ENCODE peak calls at places on chromosomes 4 and X, in nine cellular contexts. One of them, this sample, is unnamed.
A peak's percentile ranks its signal among the peaks of the same experiment; 100 is the strongest.

GRCh38 chrX:130444641-130445336 is 43.0 kb downstream of the RBMX2 start:
- DNase-seq in OCI-LY7: no peak
- DNase-seq in psoas muscle: no peak
- DNase-seq in HepG2: no peak
- DNase-seq in mucosa of descending colon: no peak
- DNase-seq in activated CD8-positive, alpha-beta T cell treated with anti-CD3 and anti-CD28 coated beads for 36 hours: no peak
- DNase-seq in coronary artery: no peak
- DNase-seq in foreskin keratinocyte: no peak
- DNase-seq in Calu3: no peak
- DNase-seq in this sample: no peak

GRCh38 chr4:10164877-10165283 is 48.3 kb upstream of the WDR1 start:
- DNase-seq in OCI-LY7: no peak
- DNase-seq in psoas muscle: peak; percentile 19
- DNase-seq in HepG2: peak; percentile 14
- DNase-seq in mucosa of descending colon: peak; percentile 61
- DNase-seq in activated CD8-positive, alpha-beta T cell treated with anti-CD3 and anti-CD28 coated beads for 36 hours: peak; percentile 42
- DNase-seq in coronary artery: no peak
- DNase-seq in foreskin keratinocyte: no peak
- DNase-seq in Calu3: peak; percentile 24
- DNase-seq in this sample: peak; percentile 66

GRCh38 chrX:120309873-120310730 is 1.2 kb downstream of the TMEM255A start:
- DNase-seq in OCI-LY7: no peak
- DNase-seq in psoas muscle: no peak
- DNase-seq in HepG2: no peak
- DNase-seq in mucosa of descending colon: no peak
- DNase-seq in activated CD8-positive, alpha-beta T cell treated with anti-CD3 and anti-CD28 coated beads for 36 hours: peak; percentile 29
- DNase-seq in coronary artery: no peak
- DNase-seq in foreskin keratinocyte: peak; percentile 33
- DNase-seq in Calu3: peak; percentile 2
- DNase-seq in this sample: peak; percentile 12

GRCh38 chr4:82421796-82422560 is 8.3 kb downstream of the HNRNPDL start:
- DNase-seq in OCI-LY7: no peak
- DNase-seq in psoas muscle: no peak
- DNase-seq in HepG2: no peak
- DNase-seq in mucosa of descending colon: no peak
- DNase-seq in activated CD8-positive, alpha-beta T cell treated with anti-CD3 and anti-CD28 coated beads for 36 hours: peak; percentile 21
- DNase-seq in coronary artery: no peak
- DNase-seq in foreskin keratinocyte: no peak
- DNase-seq in Calu3: no peak
- DNase-seq in this sample: no peak

GRCh38 chrX:84064814-84065213 is 123.2 kb downstream of the RPS6KA6 start:
- DNase-seq in OCI-LY7: no peak
- DNase-seq in psoas muscle: no peak
- DNase-seq in HepG2: no peak
- DNase-seq in mucosa of descending colon: no peak
- DNase-seq in activated CD8-positive, alpha-beta T cell treated with anti-CD3 and anti-CD28 coated beads for 36 hours: no peak
- DNase-seq in coronary artery: no peak
- DNase-seq in foreskin keratinocyte: no peak
- DNase-seq in Calu3: no peak
- DNase-seq in this sample: no peak

GRCh38 chrX:153469811-153470410 is 465 bp downstream of the HAUS7 start:
- DNase-seq in OCI-LY7: peak; percentile 49
- DNase-seq in psoas muscle: peak; percentile 38
- DNase-seq in HepG2: no peak
- DNase-seq in mucosa of descending colon: peak; percentile 15
- DNase-seq in activated CD8-positive, alpha-beta T cell treated with anti-CD3 and anti-CD28 coated beads for 36 hours: peak; percentile 48
- DNase-seq in coronary artery: no peak
- DNase-seq in foreskin keratinocyte: peak; percentile 28
- DNase-seq in Calu3: peak; percentile 36
- DNase-seq in this sample: peak; percentile 40

GRCh38 chrX:66638591-66639500 is at the start of gene EDA2R:
- DNase-seq in OCI-LY7: peak; percentile 81
- DNase-seq in psoas muscle: no peak
- DNase-seq in HepG2: peak; percentile 85
- DNase-seq in mucosa of descending colon: peak; percentile 37
- DNase-seq in activated CD8-positive, alpha-beta T cell treated with anti-CD3 and anti-CD28 coated beads for 36 hours: peak; percentile 51
- DNase-seq in coronary artery: no peak
- DNase-seq in foreskin keratinocyte: peak; percentile 87
- DNase-seq in Calu3: no peak
- DNase-seq in this sample: peak; percentile 30

GRCh38 chr4:13912436-13912835 is 284.9 kb upstream of the BOD1L1 start:
- DNase-seq in OCI-LY7: no peak
- DNase-seq in psoas muscle: no peak
- DNase-seq in HepG2: no peak
- DNase-seq in mucosa of descending colon: no peak
- DNase-seq in activated CD8-positive, alpha-beta T cell treated with anti-CD3 and anti-CD28 coated beads for 36 hours: no peak
- DNase-seq in coronary artery: no peak
- DNase-seq in foreskin keratinocyte: no peak
- DNase-seq in Calu3: no peak
- DNase-seq in this sample: no peak

GRCh38 chrX:17769701-17770269 is 32.5 kb downstream of the SCML1 start:
- DNase-seq in OCI-LY7: no peak
- DNase-seq in psoas muscle: no peak
- DNase-seq in HepG2: no peak
- DNase-seq in mucosa of descending colon: no peak
- DNase-seq in activated CD8-positive, alpha-beta T cell treated with anti-CD3 and anti-CD28 coated beads for 36 hours: peak; percentile 14
- DNase-seq in coronary artery: no peak
- DNase-seq in foreskin keratinocyte: no peak
- DNase-seq in Calu3: no peak
- DNase-seq in this sample: no peak

GRCh38 chrX:88903989-88904718 is 157.1 kb downstream of the CPXCR1 start:
- DNase-seq in OCI-LY7: no peak
- DNase-seq in psoas muscle: no peak
- DNase-seq in HepG2: no peak
- DNase-seq in mucosa of descending colon: no peak
- DNase-seq in activated CD8-positive, alpha-beta T cell treated with anti-CD3 and anti-CD28 coated beads for 36 hours: peak; percentile 3
- DNase-seq in coronary artery: no peak
- DNase-seq in foreskin keratinocyte: no peak
- DNase-seq in Calu3: no peak
- DNase-seq in this sample: no peak

GRCh38 chr4:88537725-88538124 is 14.1 kb upstream of the PYURF start:
- DNase-seq in OCI-LY7: no peak
- DNase-seq in psoas muscle: no peak
- DNase-seq in HepG2: no peak
- DNase-seq in mucosa of descending colon: no peak
- DNase-seq in activated CD8-positive, alpha-beta T cell treated with anti-CD3 and anti-CD28 coated beads for 36 hours: no peak
- DNase-seq in coronary artery: no peak
- DNase-seq in foreskin keratinocyte: no peak
- DNase-seq in Calu3: no peak
- DNase-seq in this sample: no peak

GRCh38 chrX:16444353-16444752 is 205.6 kb upstream of the S100G start:
- DNase-seq in OCI-LY7: no peak
- DNase-seq in psoas muscle: peak; percentile 20
- DNase-seq in HepG2: no peak
- DNase-seq in mucosa of descending colon: no peak
- DNase-seq in activated CD8-positive, alpha-beta T cell treated with anti-CD3 and anti-CD28 coated beads for 36 hours: no peak
- DNase-seq in coronary artery: no peak
- DNase-seq in foreskin keratinocyte: no peak
- DNase-seq in Calu3: no peak
- DNase-seq in this sample: no peak

GRCh38 chrX:24257011-24257410 is 56.9 kb downstream of the SUPT20HL2 start:
- DNase-seq in OCI-LY7: no peak
- DNase-seq in psoas muscle: no peak
- DNase-seq in HepG2: no peak
- DNase-seq in mucosa of descending colon: no peak
- DNase-seq in activated CD8-positive, alpha-beta T cell treated with anti-CD3 and anti-CD28 coated beads for 36 hours: no peak
- DNase-seq in coronary artery: no peak
- DNase-seq in foreskin keratinocyte: no peak
- DNase-seq in Calu3: no peak
- DNase-seq in this sample: no peak

GRCh38 chrX:46698691-46699090 is 60.2 kb downstream of the SLC9A7 start:
- DNase-seq in OCI-LY7: no peak
- DNase-seq in psoas muscle: no peak
- DNase-seq in HepG2: no peak
- DNase-seq in mucosa of descending colon: no peak
- DNase-seq in activated CD8-positive, alpha-beta T cell treated with anti-CD3 and anti-CD28 coated beads for 36 hours: no peak
- DNase-seq in coronary artery: no peak
- DNase-seq in foreskin keratinocyte: no peak
- DNase-seq in Calu3: no peak
- DNase-seq in this sample: no peak

GRCh38 chrX:14676431-14676830 is 147.1 kb downstream of the GLRA2 start:
- DNase-seq in OCI-LY7: no peak
- DNase-seq in psoas muscle: no peak
- DNase-seq in HepG2: no peak
- DNase-seq in mucosa of descending colon: no peak
- DNase-seq in activated CD8-positive, alpha-beta T cell treated with anti-CD3 and anti-CD28 coated beads for 36 hours: no peak
- DNase-seq in coronary artery: no peak
- DNase-seq in foreskin keratinocyte: no peak
- DNase-seq in Calu3: no peak
- DNase-seq in this sample: no peak

GRCh38 chrX:107574054-107574683 is 54.1 kb upstream of the PRPS1 start:
- DNase-seq in OCI-LY7: no peak
- DNase-seq in psoas muscle: no peak
- DNase-seq in HepG2: peak; percentile 79
- DNase-seq in mucosa of descending colon: no peak
- DNase-seq in activated CD8-positive, alpha-beta T cell treated with anti-CD3 and anti-CD28 coated beads for 36 hours: no peak
- DNase-seq in coronary artery: no peak
- DNase-seq in foreskin keratinocyte: peak; percentile 50
- DNase-seq in Calu3: no peak
- DNase-seq in this sample: no peak

GRCh38 chr4:148072789-148073188 is 340.9 kb downstream of the ARHGAP10 start:
- DNase-seq in OCI-LY7: no peak
- DNase-seq in psoas muscle: no peak
- DNase-seq in HepG2: no peak
- DNase-seq in mucosa of descending colon: no peak
- DNase-seq in activated CD8-positive, alpha-beta T cell treated with anti-CD3 and anti-CD28 coated beads for 36 hours: no peak
- DNase-seq in coronary artery: peak; percentile 62
- DNase-seq in foreskin keratinocyte: no peak
- DNase-seq in Calu3: no peak
- DNase-seq in this sample: no peak

GRCh38 chr4:146389561-146389960 is 132.2 kb downstream of the SLC10A7 start:
- DNase-seq in OCI-LY7: no peak
- DNase-seq in psoas muscle: no peak
- DNase-seq in HepG2: no peak
- DNase-seq in mucosa of descending colon: no peak
- DNase-seq in activated CD8-positive, alpha-beta T cell treated with anti-CD3 and anti-CD28 coated beads for 36 hours: no peak
- DNase-seq in coronary artery: no peak
- DNase-seq in foreskin keratinocyte: no peak
- DNase-seq in Calu3: no peak
- DNase-seq in this sample: no peak

GRCh38 chr4:187021436-187022205 is 298.0 kb upstream of the FAT1 start:
- DNase-seq in OCI-LY7: no peak
- DNase-seq in psoas muscle: no peak
- DNase-seq in HepG2: no peak
- DNase-seq in mucosa of descending colon: no peak
- DNase-seq in activated CD8-positive, alpha-beta T cell treated with anti-CD3 and anti-CD28 coated beads for 36 hours: no peak
- DNase-seq in coronary artery: no peak
- DNase-seq in foreskin keratinocyte: peak; percentile 43
- DNase-seq in Calu3: no peak
- DNase-seq in this sample: no peak

DNA sequence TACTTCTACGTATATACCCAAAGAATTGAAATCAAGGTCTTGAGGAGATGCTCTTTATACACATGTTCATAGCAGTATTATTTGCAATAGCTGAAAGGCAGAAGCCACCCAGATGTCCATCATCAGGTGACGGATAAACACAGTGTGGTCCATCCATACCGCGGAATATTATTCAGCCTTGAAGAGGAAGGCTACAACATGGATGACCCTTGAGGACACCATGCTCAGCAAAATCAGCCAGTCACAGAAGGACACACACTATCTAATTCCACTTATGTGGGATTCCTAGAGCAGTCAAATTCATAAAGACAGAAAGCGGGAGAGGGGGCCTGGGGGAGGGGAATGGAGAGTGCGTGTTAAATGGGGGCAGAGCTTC is 44.5 kb downstream of the RGS12 start:
- DNase-seq in OCI-LY7: no peak
- DNase-seq in psoas muscle: no peak
- DNase-seq in HepG2: no peak
- DNase-seq in mucosa of descending colon: no peak
- DNase-seq in activated CD8-positive, alpha-beta T cell treated with anti-CD3 and anti-CD28 coated beads for 36 hours: no peak
- DNase-seq in coronary artery: no peak
- DNase-seq in foreskin keratinocyte: no peak
- DNase-seq in Calu3: no peak
- DNase-seq in this sample: no peak
- TF ChIP-seq CTCF in OCI-LY7: no peak
- TF ChIP-seq CTCF in psoas muscle: no peak
- TF ChIP-seq CTCF in HepG2: no peak
- TF ChIP-seq CTCF in mucosa of descending colon: no peak
- TF ChIP-seq CTCF in activated CD8-positive, alpha-beta T cell treated with anti-CD3 and anti-CD28 coated beads for 36 hours: no peak
- TF ChIP-seq CTCF in coronary artery: no peak
- TF ChIP-seq CTCF in foreskin keratinocyte: no peak
- TF ChIP-seq CTCF in Calu3: no peak
- TF ChIP-seq CTCF in this sample: no peak

GRCh38 chr4:7042697-7043464 is at the start of gene TADA2B:
- DNase-seq in OCI-LY7: peak; percentile 93
- DNase-seq in psoas muscle: peak; percentile 98
- DNase-seq in HepG2: peak; percentile 93
- DNase-seq in mucosa of descending colon: peak; percentile 95
- DNase-seq in activated CD8-positive, alpha-beta T cell treated with anti-CD3 and anti-CD28 coated beads for 36 hours: peak; percentile 92
- DNase-seq in coronary artery: peak; percentile 98
- DNase-seq in foreskin keratinocyte: peak; percentile 94
- DNase-seq in Calu3: peak; percentile 94
- DNase-seq in this sample: peak; percentile 99
- TF ChIP-seq CTCF in OCI-LY7: peak; percentile 26
- TF ChIP-seq CTCF in psoas muscle: peak; percentile 54
- TF ChIP-seq CTCF in HepG2: peak; percentile 45
- TF ChIP-seq CTCF in mucosa of descending colon: no peak
- TF ChIP-seq CTCF in activated CD8-positive, alpha-beta T cell treated with anti-CD3 and anti-CD28 coated beads for 36 hours: peak; percentile 14
- TF ChIP-seq CTCF in coronary artery: no peak
- TF ChIP-seq CTCF in foreskin keratinocyte: peak; percentile 74
- TF ChIP-seq CTCF in Calu3: no peak
- TF ChIP-seq CTCF in this sample: peak; percentile 22

DNA sequence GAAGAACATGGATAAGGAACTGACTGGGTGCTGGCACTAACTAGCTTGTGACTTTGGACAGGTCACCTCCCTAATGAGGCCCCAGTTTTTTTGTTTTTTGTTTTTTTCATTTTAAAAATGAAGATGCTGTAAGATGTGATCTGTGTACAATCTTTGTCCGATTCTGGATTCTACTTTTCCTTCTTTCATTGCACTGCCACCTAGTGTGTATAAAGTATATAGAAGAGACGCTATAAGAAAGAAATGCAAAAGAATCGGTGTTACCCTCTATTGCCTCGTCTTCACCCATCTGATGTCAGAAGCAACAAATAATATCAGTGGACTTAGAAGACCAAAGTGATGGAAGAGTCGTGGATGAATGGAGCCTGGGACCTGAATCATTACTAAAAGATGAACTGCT is 58.6 kb upstream of the P2RY10 start:
- DNase-seq in OCI-LY7: peak; percentile 11
- DNase-seq in psoas muscle: no peak
- DNase-seq in HepG2: no peak
- DNase-seq in mucosa of descending colon: no peak
- DNase-seq in activated CD8-positive, alpha-beta T cell treated with anti-CD3 and anti-CD28 coated beads for 36 hours: no peak
- DNase-seq in coronary artery: no peak
- DNase-seq in foreskin keratinocyte: peak; percentile 2
- DNase-seq in Calu3: no peak
- DNase-seq in this sample: no peak
- TF ChIP-seq CTCF in OCI-LY7: peak; percentile 63
- TF ChIP-seq CTCF in psoas muscle: peak; percentile 18
- TF ChIP-seq CTCF in HepG2: peak; percentile 18
- TF ChIP-seq CTCF in mucosa of descending colon: no peak
- TF ChIP-seq CTCF in activated CD8-positive, alpha-beta T cell treated with anti-CD3 and anti-CD28 coated beads for 36 hours: peak; percentile 37
- TF ChIP-seq CTCF in coronary artery: no peak
- TF ChIP-seq CTCF in foreskin keratinocyte: peak; percentile 35
- TF ChIP-seq CTCF in Calu3: no peak
- TF ChIP-seq CTCF in this sample: peak; percentile 27

DNA sequence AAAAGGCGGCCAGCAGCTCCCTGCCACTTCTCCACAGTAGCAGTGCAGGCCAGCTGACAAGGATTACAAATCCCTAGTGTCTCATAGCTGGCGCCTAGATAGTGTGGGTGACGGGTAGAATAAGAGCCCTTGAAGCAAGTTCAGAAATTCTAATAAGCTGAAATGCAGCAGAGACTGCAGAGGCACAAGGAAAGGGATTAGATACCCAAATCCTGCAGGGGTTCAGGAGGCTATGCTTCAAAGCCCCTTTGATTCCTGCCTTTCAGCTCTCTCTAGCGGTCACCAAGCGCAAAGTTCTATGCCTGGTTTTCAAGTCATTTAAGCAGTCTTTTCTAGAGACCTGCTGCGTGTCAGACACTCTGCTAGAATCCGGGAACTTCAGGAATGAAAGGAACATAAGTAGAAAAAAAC is 79.2 kb downstream of the RLIM start:
- DNase-seq in OCI-LY7: peak; percentile 10
- DNase-seq in psoas muscle: no peak
- DNase-seq in HepG2: peak; percentile 16
- DNase-seq in mucosa of descending colon: peak; percentile 20
- DNase-seq in activated CD8-positive, alpha-beta T cell treated with anti-CD3 and anti-CD28 coated beads for 36 hours: no peak
- DNase-seq in coronary artery: no peak
- DNase-seq in foreskin keratinocyte: peak; percentile 43
- DNase-seq in Calu3: no peak
- DNase-seq in this sample: peak; percentile 4
- TF ChIP-seq CTCF in OCI-LY7: peak; percentile 49
- TF ChIP-seq CTCF in psoas muscle: peak; percentile 32
- TF ChIP-seq CTCF in HepG2: peak; percentile 43
- TF ChIP-seq CTCF in mucosa of descending colon: no peak
- TF ChIP-seq CTCF in activated CD8-positive, alpha-beta T cell treated with anti-CD3 and anti-CD28 coated beads for 36 hours: no peak
- TF ChIP-seq CTCF in coronary artery: peak; percentile 18
- TF ChIP-seq CTCF in foreskin keratinocyte: peak; percentile 50
- TF ChIP-seq CTCF in Calu3: no peak
- TF ChIP-seq CTCF in this sample: no peak

This sample was measured in endothelial cell.